ENCODE peak calls at places on chromosome 17, in four cellular contexts. Q, M, Y and O are unnamed samples.
A peak's percentile ranks its signal among the peaks of the same experiment; 100 is the strongest.

GRCh38 chr17:63178530-63178929 is 212.5 kb downstream of the TANC2 start:
- DNase-seq in Q (peak; percentile 69), M (no peak), Y (no peak), O (peak; percentile 74)

GRCh38 chr17:55742272-55743102 is 8.4 kb upstream of the PCTP start:
- DNase-seq in Q (no peak), M (no peak), Y (no peak), O (no peak)

GRCh38 chr17:2932946-2933345 is 130.5 kb downstream of the OR1D5 start:
- DNase-seq in Q (no peak), M (no peak), Y (no peak), O (no peak)

GRCh38 chr17:1200440-1200839 is 20.7 kb upstream of the ABR start:
- DNase-seq in Q (no peak), M (no peak), Y (no peak), O (no peak)

GRCh38 chr17:76783146-76783545 is 45.2 kb downstream of the MFSD11 start:
- DNase-seq in Q (no peak), M (peak; percentile 31), Y (no peak), O (no peak)

GRCh38 chr17:45436161-45436560 is 3.5 kb upstream of the ARHGAP27 start:
- DNase-seq in Q (no peak), M (no peak), Y (no peak), O (no peak)

GRCh38 chr17:57114085-57114673 is 29.1 kb downstream of the AKAP1 start:
- DNase-seq in Q (peak; percentile 32), M (no peak), Y (peak; percentile 75), O (peak; percentile 6)

GRCh38 chr17:30235386-30236296 is at the start of gene SLC6A4:
- DNase-seq in Q (no peak), M (no peak), Y (peak; percentile 50), O (no peak)

GRCh38 chr17:4519361-4519788 is 20.7 kb downstream of the SPNS2 start:
- DNase-seq in Q (peak; percentile 73), M (no peak), Y (no peak), O (no peak)

GRCh38 chr17:1197781-1198490 is 18.2 kb upstream of the ABR start:
- DNase-seq in Q (no peak), M (peak; percentile 97), Y (no peak), O (no peak)

GRCh38 chr17:74453665-74454196 is 12.7 kb upstream of the CD300A start:
- DNase-seq in Q (no peak), M (no peak), Y (peak; percentile 99), O (no peak)

GRCh38 chr17:29566473-29567361 is at the start of gene ABHD15:
- DNase-seq in Q (peak; percentile 79), M (no peak), Y (no peak), O (peak; percentile 59)

GRCh38 chr17:16131593-16131992 is 83.7 kb downstream of the NCOR1 start:
- DNase-seq in Q (no peak), M (no peak), Y (no peak), O (no peak)

GRCh38 chr17:681738-682137 is 32.9 kb downstream of the VPS53 start:
- DNase-seq in Q (no peak), M (no peak), Y (no peak), O (peak; percentile 87)

GRCh38 chr17:68497885-68498319 is 14.3 kb upstream of the PRKAR1A start:
- DNase-seq in Q (no peak), M (peak; percentile 94), Y (no peak), O (no peak)

GRCh38 chr17:44159519-44160210 is 10.8 kb upstream of the ASB16 start:
- DNase-seq in Q (no peak), M (no peak), Y (peak; percentile 52), O (peak; percentile 25)

GRCh38 chr17:76513306-76513692 is 12.1 kb upstream of the RHBDF2 start:
- DNase-seq in Q (no peak), M (no peak), Y (no peak), O (no peak)

GRCh38 chr17:4715071-4715749 is 4.8 kb downstream of the ARRB2 start:
- DNase-seq in Q (no peak), M (no peak), Y (no peak), O (no peak)

GRCh38 chr17:56185905-56186783 is 32.9 kb downstream of the ANKFN1 start:
- DNase-seq in Q (peak; percentile 84), M (no peak), Y (no peak), O (peak; percentile 94)

GRCh38 chr17:81814748-81815645 is 11.0 kb downstream of the GCGR start:
- DNase-seq in Q (no peak), M (no peak), Y (no peak), O (no peak)

GRCh38 chr17:81821147-81821546 is 11.9 kb downstream of the MCRIP1 start:
- DNase-seq in Q (no peak), M (no peak), Y (no peak), O (no peak)

GRCh38 chr17:81815646-81815985 is 11.7 kb downstream of the GCGR start:
- DNase-seq in Q (no peak), M (no peak), Y (no peak), O (no peak)

GRCh38 chr17:81819648-81820171 is 13.4 kb downstream of the MCRIP1 start:
- DNase-seq in Q (no peak), M (no peak), Y (no peak), O (no peak)

GRCh38 chr17:81817758-81818147 is 13.8 kb downstream of the GCGR start:
- DNase-seq in Q (no peak), M (no peak), Y (no peak), O (no peak)
- H2AFZ ChIP-seq in Q (no peak overlapping the region), M (no peak overlapping the region), Y (peak overlapping the region; percentile 68), O (peak overlapping the region; percentile 32)

GRCh38 chr17:6346387-6346786 is 88.5 kb downstream of the AIPL1 start:
- DNase-seq in Q (no peak), M (no peak), Y (no peak), O (no peak)

GRCh38 chr17:6347776-6348175 is 87.1 kb downstream of the AIPL1 start:
- DNase-seq in Q (no peak), M (no peak), Y (no peak), O (no peak)

GRCh38 chr17:6343191-6343590 is 91.7 kb downstream of the AIPL1 start:
- DNase-seq in Q (no peak), M (no peak), Y (no peak), O (no peak)

GRCh38 chr17:6346986-6347385 is 87.9 kb downstream of the AIPL1 start:
- DNase-seq in Q (no peak), M (no peak), Y (no peak), O (no peak)

GRCh38 chr17:6343736-6344135 is 91.2 kb downstream of the AIPL1 start:
- DNase-seq in Q (no peak), M (no peak), Y (no peak), O (no peak)
- TF ChIP-seq FOS in Q (no peak), M (no peak), Y (no peak), O (no peak)

DNA sequence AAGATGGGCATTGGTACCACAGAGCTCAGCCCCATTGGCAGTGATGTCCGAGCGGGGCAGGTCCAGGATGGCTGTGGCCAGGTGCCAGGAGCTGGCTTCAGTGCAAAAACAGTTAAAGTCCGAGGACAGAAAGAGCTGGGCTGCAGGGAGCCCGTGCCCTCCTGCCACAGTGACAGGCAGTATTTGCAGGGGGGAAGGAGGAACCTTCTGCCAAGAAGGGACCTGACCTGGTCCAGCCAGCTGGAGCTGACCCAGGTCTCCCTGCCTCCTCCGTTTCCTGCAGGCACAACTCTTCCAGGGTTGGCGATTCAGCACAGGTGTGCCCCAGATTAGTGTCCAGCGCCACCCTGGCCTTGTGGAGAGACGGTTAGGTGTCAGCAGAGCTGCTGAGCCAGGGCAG is 199.0 kb downstream of the ENGASE start:
- DNase-seq in Q (no peak), M (no peak), Y (no peak), O (no peak)
- H2AFZ ChIP-seq in Q (no peak overlapping the region), M (no peak overlapping the region), Y (no peak overlapping the region), O (no peak overlapping the region)

GRCh38 chr17:38727661-38728220 is 2.4 kb upstream of the CISD3 start:
- DNase-seq in Q (no peak), M (no peak), Y (no peak), O (no peak)

GRCh38 chr17:38725066-38725465 is 5.1 kb upstream of the CISD3 start:
- DNase-seq in Q (no peak), M (no peak), Y (no peak), O (no peak)

GRCh38 chr17:38720941-38721340 is 9.2 kb upstream of the CISD3 start:
- DNase-seq in Q (no peak), M (no peak), Y (no peak), O (no peak)

GRCh38 chr17:38721802-38722201 is 8.3 kb upstream of the CISD3 start:
- DNase-seq in Q (no peak), M (no peak), Y (no peak), O (no peak)

DNA sequence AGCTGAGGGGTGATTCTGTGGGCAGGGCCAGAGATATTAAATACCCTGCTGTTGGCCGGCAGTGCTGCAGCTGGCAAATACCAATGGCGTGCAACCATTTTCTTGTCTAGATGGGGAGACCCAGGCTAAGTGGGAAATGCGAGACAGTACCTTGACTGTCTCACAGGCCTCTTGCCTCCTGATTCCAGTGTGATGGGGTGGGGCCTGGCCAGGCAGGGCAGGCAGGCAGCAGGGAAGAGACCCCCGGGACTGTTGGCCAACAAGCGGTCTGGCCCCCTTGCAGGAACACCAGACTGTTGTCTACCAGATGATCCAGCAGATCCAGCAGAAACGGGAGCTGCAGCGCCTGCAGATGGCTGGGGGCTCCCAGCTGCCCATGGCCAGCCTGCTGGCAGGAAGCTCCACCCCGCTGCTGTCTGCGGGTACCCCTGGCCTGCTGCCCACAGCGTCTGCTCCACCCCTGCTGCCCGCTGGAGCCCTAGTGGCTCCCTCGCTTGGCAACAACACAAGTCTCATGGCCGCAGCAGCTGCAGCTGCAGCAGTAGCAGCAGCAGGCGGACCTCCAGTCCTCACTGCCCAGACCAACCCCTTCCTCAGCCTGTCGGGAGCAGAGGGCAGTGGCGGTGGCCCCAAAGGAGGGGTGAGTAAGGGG is 5.7 kb upstream of the CISD3 start:
- DNase-seq in Q (peak; percentile 50), M (no peak), Y (no peak), O (no peak)
- TF ChIP-seq FOS in Q (no peak), M (no peak), Y (no peak), O (no peak)

DNA sequence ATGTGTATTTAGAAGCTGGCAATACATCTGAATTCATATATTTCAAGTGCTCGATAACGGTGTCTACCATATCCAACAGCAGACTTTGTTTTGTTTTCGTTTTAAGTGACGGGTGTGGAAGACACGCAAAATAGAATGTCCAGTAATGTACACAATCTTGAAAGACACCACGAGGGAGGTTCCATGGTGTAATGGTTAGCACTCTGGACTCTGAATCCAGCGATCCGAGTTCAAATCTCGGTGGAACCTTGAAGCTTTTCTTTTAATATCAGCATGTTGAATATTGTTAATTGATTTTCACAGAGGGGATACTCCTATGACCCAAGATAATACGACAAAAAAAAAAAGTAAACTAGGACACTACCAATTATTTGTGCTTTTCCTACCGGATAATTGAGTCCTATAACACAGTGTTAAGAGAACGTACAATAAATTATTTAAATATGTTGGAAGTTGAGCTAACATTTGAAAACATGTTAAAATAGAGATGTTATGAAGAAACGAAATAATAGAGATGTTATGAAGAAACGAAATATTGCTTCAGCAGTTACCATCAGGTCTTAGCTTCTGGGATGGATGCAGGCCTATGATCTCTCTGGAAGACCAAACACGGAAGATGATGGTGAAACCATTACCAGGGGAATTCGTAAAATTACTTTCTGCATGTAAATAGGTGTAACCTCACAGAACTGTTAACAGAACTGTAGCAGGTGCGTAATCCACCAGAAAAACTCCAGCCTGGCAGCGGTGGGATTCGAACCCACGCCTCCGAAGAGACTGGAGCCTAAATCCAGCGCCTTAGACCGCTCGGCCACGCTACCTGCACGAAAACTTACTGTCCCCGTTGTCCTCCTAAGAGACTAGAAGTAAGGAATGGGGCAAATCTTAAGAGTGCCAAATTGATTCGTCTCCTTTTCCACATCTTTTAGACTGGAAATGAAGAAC is 1.5 kb upstream of the ALOXE3 start:
- DNase-seq in Q (peak; percentile 96), M (peak; percentile 97), Y (no peak), O (peak; percentile 92)
- H2AFZ ChIP-seq in Q (peak overlapping the region; percentile 8), M (peak overlapping the region; percentile 39), Y (peak overlapping the region; percentile 87), O (peak overlapping the region; percentile 92)